ENCODE peak calls at places on chromosomes 6 and 20, in nine cellular contexts. T, O, Q, F, W, U, V, N and P are unnamed samples.

GRCh38 chr6:12516070-12516469 is 200.5 kb upstream of the PHACTR1 start:
- DNase-seq in T (no peak), O (no peak), Q (no peak), F (no peak), W (no peak), U (no peak), V (peak), N (no peak), P (no peak)

GRCh38 chr20:36303020-36303595 is 3.0 kb upstream of the DLGAP4 start:
- DNase-seq in T (no peak), O (no peak), Q (no peak), F (no peak), W (no peak), U (no peak), V (no peak), N (no peak), P (no peak)

GRCh38 chr20:63421913-63422312 is 50.5 kb downstream of the KCNQ2 start:
- DNase-seq in T (no peak), O (no peak), Q (no peak), F (no peak), W (no peak), U (no peak), V (no peak), N (no peak), P (no peak)

GRCh38 chr20:53023717-53024116 is 51.6 kb downstream of the TSHZ2 start:
- DNase-seq in T (peak), O (no peak), Q (no peak), F (no peak), W (no peak), U (no peak), V (peak), N (no peak), P (no peak)

GRCh38 chr6:44956426-44956825 is 371.7 kb upstream of the RUNX2 start:
- DNase-seq in T (peak), O (peak), Q (no peak), F (no peak), W (no peak), U (no peak), V (no peak), N (no peak), P (no peak)

GRCh38 chr6:9851541-9852380 is 563.1 kb downstream of the TFAP2A start:
- DNase-seq in T (peak), O (peak), Q (no peak), F (peak), W (no peak), U (no peak), V (peak), N (no peak), P (no peak)

GRCh38 chr6:151068761-151069312 is 170.9 kb upstream of the AKAP12 start:
- DNase-seq in T (no peak), O (peak), Q (no peak), F (no peak), W (no peak), U (no peak), V (peak), N (no peak), P (no peak)

GRCh38 chr6:138241381-138241780 is 23.1 kb upstream of the PBOV1 start:
- DNase-seq in T (no peak), O (no peak), Q (no peak), F (no peak), W (no peak), U (no peak), V (no peak), N (no peak), P (no peak)

GRCh38 chr6:33692078-33692759 is 19.3 kb downstream of the UQCC2 start:
- DNase-seq in T (peak), O (no peak), Q (no peak), F (no peak), W (no peak), U (no peak), V (no peak), N (no peak), P (no peak)

GRCh38 chr20:32823737-32824588 is 4.2 kb downstream of the MAPRE1 start:
- DNase-seq in T (peak), O (peak), Q (no peak), F (no peak), W (no peak), U (no peak), V (peak), N (no peak), P (no peak)

GRCh38 chr6:139147628-139148027 is 12.7 kb downstream of the HECA start:
- DNase-seq in T (no peak), O (no peak), Q (no peak), F (no peak), W (no peak), U (no peak), V (no peak), N (no peak), P (no peak)

GRCh38 chr6:108914235-108915022 is 66.2 kb downstream of the ARMC2 start:
- DNase-seq in T (no peak), O (peak), Q (no peak), F (no peak), W (no peak), U (no peak), V (peak), N (no peak), P (no peak)

GRCh38 chr6:144377586-144377985 is 92.5 kb downstream of the UTRN start:
- DNase-seq in T (no peak), O (peak), Q (no peak), F (no peak), W (no peak), U (no peak), V (peak), N (no peak), P (no peak)

GRCh38 chr6:44696686-44697085 is 309.2 kb downstream of the CDC5L start:
- DNase-seq in T (no peak), O (no peak), Q (no peak), F (no peak), W (no peak), U (no peak), V (no peak), N (no peak), P (no peak)

GRCh38 chr20:54188132-54188835 is 14.5 kb upstream of the CYP24A1 start:
- DNase-seq in T (no peak), O (no peak), Q (no peak), F (no peak), W (no peak), U (no peak), V (no peak), N (no peak), P (no peak)

GRCh38 chr6:114281496-114281895 is 61.3 kb downstream of the HS3ST5 start:
- DNase-seq in T (no peak), O (no peak), Q (no peak), F (no peak), W (no peak), U (no peak), V (no peak), N (no peak), P (no peak)

GRCh38 chr20:20217626-20218025 is 150.3 kb upstream of the INSM1 start:
- DNase-seq in T (no peak), O (no peak), Q (no peak), F (no peak), W (no peak), U (no peak), V (no peak), N (no peak), P (no peak)

GRCh38 chr6:99189823-99190721 is 159.4 kb downstream of the FAXC start:
- DNase-seq in T (no peak), O (no peak), Q (no peak), F (no peak), W (no peak), U (no peak), V (no peak), N (no peak), P (peak)

GRCh38 chr6:3352678-3353077 is 93.9 kb downstream of the PSMG4 start:
- DNase-seq in T (no peak), O (no peak), Q (no peak), F (no peak), W (no peak), U (no peak), V (no peak), N (no peak), P (no peak)

GRCh38 chr6:160420969-160421556 is 72.9 kb downstream of the SLC22A3 start:
- DNase-seq in T (no peak), O (no peak), Q (no peak), F (no peak), W (no peak), U (no peak), V (no peak), N (no peak), P (no peak)

GRCh38 chr6:155155787-155156447 is 107.9 kb upstream of the CLDN20 start:
- DNase-seq in T (peak), O (peak), Q (no peak), F (no peak), W (no peak), U (no peak), V (peak), N (no peak), P (no peak)

GRCh38 chr6:105832358-105832757 is 253.8 kb upstream of the PRDM1 start:
- DNase-seq in T (peak), O (no peak), Q (no peak), F (no peak), W (no peak), U (no peak), V (peak), N (no peak), P (no peak)

GRCh38 chr6:121603486-121603885 is 168.0 kb downstream of the GJA1 start:
- DNase-seq in T (no peak), O (no peak), Q (no peak), F (no peak), W (no peak), U (no peak), V (no peak), N (no peak), P (no peak)

GRCh38 chr20:48653706-48654051 is 174.1 kb downstream of the PREX1 start:
- DNase-seq in T (no peak), O (no peak), Q (no peak), F (no peak), W (no peak), U (no peak), V (no peak), N (no peak), P (no peak)

GRCh38 chr6:151808331-151809241 is 1.1 kb downstream of the ESR1 start:
- DNase-seq in T (no peak), O (no peak), Q (no peak), F (no peak), W (no peak), U (no peak), V (no peak), N (no peak), P (no peak)

GRCh38 chr6:129929433-129929832 is 68.3 kb upstream of the TMEM244 start:
- DNase-seq in T (peak), O (peak), Q (peak), F (no peak), W (no peak), U (no peak), V (peak), N (no peak), P (no peak)

GRCh38 chr20:35200255-35200654 is 26.2 kb upstream of the MMP24 start:
- DNase-seq in T (peak), O (peak), Q (no peak), F (no peak), W (no peak), U (no peak), V (peak), N (no peak), P (no peak)

GRCh38 chr6:121093928-121094327 is 240.4 kb downstream of the TBC1D32 start:
- DNase-seq in T (no peak), O (peak), Q (no peak), F (no peak), W (no peak), U (no peak), V (peak), N (no peak), P (no peak)

GRCh38 chr20:62159835-62160234 is 16.3 kb downstream of the SS18L1 start:
- DNase-seq in T (no peak), O (peak), Q (no peak), F (no peak), W (no peak), U (peak), V (peak), N (no peak), P (no peak)

GRCh38 chr6:16762547-16763477 is 1.6 kb upstream of the ATXN1 start:
- DNase-seq in T (peak), O (peak), Q (peak), F (peak), W (peak), U (peak), V (peak), N (peak), P (no peak)

GRCh38 chr20:12171927-12172581 is 254.4 kb downstream of the BTBD3 start:
- DNase-seq in T (no peak), O (peak), Q (no peak), F (no peak), W (no peak), U (no peak), V (peak), N (no peak), P (no peak)

GRCh38 chr20:46588532-46589509 is 38.4 kb upstream of the OCSTAMP start:
- DNase-seq in T (no peak), O (no peak), Q (no peak), F (no peak), W (no peak), U (no peak), V (no peak), N (peak), P (no peak)